ENCODE peak calls at places on chromosomes 2 and 18, in six cellular contexts. S is coronary artery, R is GM23248, L is MG63, Z is cardiac fibroblast, Y is choroid plexus epithelial cell. B is an unnamed sample.

GRCh38 chr18:24763765-24764548 is 303.5 kb downstream of the HRH4 start:
- DNase-seq in S (no peak), R (peak; percentile 95), L (peak; percentile 78), Z (peak; percentile 74), Y (no peak), B (no peak)

GRCh38 chr2:196967126-196967525 is 40.6 kb upstream of the PGAP1 start:
- DNase-seq in S (no peak), R (peak; percentile 61), L (no peak), Z (peak; percentile 74), Y (peak; percentile 70), B (no peak)

GRCh38 chr2:135773917-135774316 is 32.3 kb downstream of the UBXN4 start:
- DNase-seq in S (no peak), R (peak; percentile 46), L (no peak), Z (peak; percentile 26), Y (peak; percentile 58), B (no peak)

GRCh38 chr2:142179686-142180085 is 48.9 kb upstream of the LRP1B start:
- DNase-seq in S (no peak), R (peak; percentile 3), L (no peak), Z (no peak), Y (no peak), B (no peak)

GRCh38 chr18:49152885-49153284 is 202.1 kb upstream of the SMAD7 start:
- DNase-seq in S (no peak), R (no peak), L (no peak), Z (no peak), Y (no peak), B (no peak)

GRCh38 chr2:228407821-228408220 is 226.3 kb upstream of the SPHKAP start:
- DNase-seq in S (no peak), R (no peak), L (no peak), Z (no peak), Y (no peak), B (no peak)

GRCh38 chr2:189982777-189983394 is 79.6 kb downstream of the MSTN start:
- DNase-seq in S (no peak), R (peak; percentile 6), L (no peak), Z (peak; percentile 21), Y (peak; percentile 8), B (peak; percentile 3)

GRCh38 chr2:26216587-26216986 is 27.8 kb downstream of the HADHA start:
- DNase-seq in S (no peak), R (no peak), L (no peak), Z (no peak), Y (no peak), B (no peak)

GRCh38 chr2:56741601-56742102 is 557.9 kb downstream of the CCDC85A start:
- DNase-seq in S (peak; percentile 72), R (peak; percentile 96), L (peak; percentile 82), Z (peak; percentile 88), Y (peak; percentile 95), B (no peak)

GRCh38 chr2:169871994-169872393 is 44.7 kb downstream of the UBR3 start:
- DNase-seq in S (no peak), R (no peak), L (no peak), Z (no peak), Y (no peak), B (no peak)

GRCh38 chr2:73516033-73516432 is 126.2 kb downstream of the NAT8 start:
- DNase-seq in S (no peak), R (peak; percentile 4), L (no peak), Z (no peak), Y (peak; percentile 13), B (no peak)

GRCh38 chr2:106523980-106524665 is 37.0 kb downstream of the CD8B2 start:
- DNase-seq in S (no peak), R (no peak), L (no peak), Z (no peak), Y (no peak), B (no peak)

GRCh38 chr2:225616848-225617247 is 217.3 kb downstream of the NYAP2 start:
- DNase-seq in S (no peak), R (no peak), L (no peak), Z (no peak), Y (no peak), B (no peak)

GRCh38 chr2:2664989-2665833 is 334.1 kb upstream of the MYT1L start:
- DNase-seq in S (no peak), R (peak; percentile 65), L (peak; percentile 98), Z (peak; percentile 13), Y (peak; percentile 6), B (no peak)

GRCh38 chr2:85458611-85459563 is 40.4 kb downstream of the SH2D6 start:
- DNase-seq in S (no peak), R (peak; percentile 31), L (peak; percentile 82), Z (no peak), Y (no peak), B (no peak)

GRCh38 chr18:44679056-44679911 is 1.4 kb upstream of the SETBP1 start:
- DNase-seq in S (peak; percentile 89), R (peak; percentile 96), L (peak; percentile 79), Z (peak; percentile 92), Y (peak; percentile 93), B (no peak)

GRCh38 chr2:234377761-234378341 is 119.0 kb downstream of the ARL4C start:
- DNase-seq in S (no peak), R (peak; percentile 86), L (peak; percentile 23), Z (peak; percentile 66), Y (peak; percentile 71), B (no peak)

GRCh38 chr2:75896779-75897366 is 186.2 kb upstream of the GCFC2 start:
- DNase-seq in S (no peak), R (peak; percentile 2), L (no peak), Z (no peak), Y (no peak), B (peak; percentile 46)

GRCh38 chr2:218168635-218169462 is 2.1 kb upstream of the CXCR1 start:
- DNase-seq in S (no peak), R (peak; percentile 46), L (peak; percentile 30), Z (peak; percentile 39), Y (peak; percentile 52), B (peak; percentile 61)

GRCh38 chr2:85011747-85012146 is 40.8 kb downstream of the KCMF1 start:
- DNase-seq in S (no peak), R (no peak), L (no peak), Z (no peak), Y (no peak), B (no peak)

GRCh38 chr2:208266641-208267335 is 733 bp downstream of the PIKFYVE start:
- DNase-seq in S (no peak), R (peak; percentile 58), L (no peak), Z (no peak), Y (peak; percentile 41), B (peak; percentile 49)

GRCh38 chr2:223959688-223960087 is 2.4 kb downstream of the MRPL44 start:
- DNase-seq in S (no peak), R (peak; percentile 75), L (no peak), Z (peak; percentile 69), Y (peak; percentile 72), B (no peak)

GRCh38 chr18:44938396-44939036 is 257.8 kb downstream of the SETBP1 start:
- DNase-seq in S (no peak), R (no peak), L (no peak), Z (no peak), Y (no peak), B (no peak)

GRCh38 chr2:95345066-95345414 is 47.9 kb downstream of the KCNIP3 start:
- DNase-seq in S (no peak), R (no peak), L (no peak), Z (no peak), Y (no peak), B (no peak)

GRCh38 chr18:6752200-6752873 is 22.8 kb downstream of the ARHGAP28 start:
- DNase-seq in S (no peak), R (peak; percentile 44), L (no peak), Z (peak; percentile 41), Y (peak; percentile 89), B (no peak)
- H3K4me3 ChIP-seq in S (no peak overlapping the region), R (no peak overlapping the region), L (no peak overlapping the region), Z (no peak overlapping the region), Y (no peak overlapping the region), B (no peak overlapping the region)

DNA sequence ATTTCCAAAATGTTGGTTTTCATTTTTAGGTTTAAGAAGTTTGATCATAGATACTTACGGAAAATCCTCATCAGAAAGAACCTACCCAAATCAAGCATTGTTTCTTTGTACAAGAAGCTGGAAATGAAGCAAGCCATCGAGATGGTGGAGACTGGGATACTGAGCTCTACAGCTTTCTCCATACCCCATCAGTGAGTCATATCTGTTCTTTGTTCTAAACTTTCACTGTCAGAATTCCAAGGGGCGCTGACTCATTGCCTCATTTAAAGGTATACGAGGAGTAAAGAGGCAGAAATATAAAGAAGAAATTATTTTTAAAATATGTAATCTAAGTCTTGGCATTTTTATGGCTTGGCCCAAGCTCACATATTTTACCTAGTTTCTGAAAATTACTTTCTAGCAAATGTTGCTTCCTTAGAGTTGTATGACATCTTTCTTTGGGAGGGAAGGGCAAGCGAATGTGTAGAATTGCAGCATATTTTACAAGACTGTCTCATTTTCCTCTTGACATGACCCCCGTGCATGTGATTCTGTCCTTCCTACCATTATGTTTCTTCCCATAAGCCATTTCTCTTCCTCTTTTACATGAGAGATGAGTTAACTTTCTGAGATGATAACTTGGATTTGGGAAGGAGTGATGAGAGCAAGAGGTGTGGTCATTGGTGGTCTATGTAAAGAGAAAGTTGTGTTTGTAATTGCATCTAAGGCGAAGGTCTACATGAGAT is 41.2 kb downstream of the SLC9A4 start:
- DNase-seq in S (no peak), R (peak; percentile 92), L (peak; percentile 71), Z (peak; percentile 90), Y (peak; percentile 96), B (no peak)
- H3K4me3 ChIP-seq in S (no peak overlapping the region), R (no peak overlapping the region), L (no peak overlapping the region), Z (no peak overlapping the region), Y (no peak overlapping the region), B (no peak overlapping the region)

GRCh38 chr2:174328309-174329156 is 6.2 kb upstream of the SP9 start:
- DNase-seq in S (no peak), R (peak; percentile 55), L (no peak), Z (no peak), Y (no peak), B (no peak)
- H3K4me3 ChIP-seq in S (peak overlapping the region; percentile 37), R (peak overlapping the region; percentile 56), L (no peak overlapping the region), Z (no peak overlapping the region), Y (no peak overlapping the region), B (no peak overlapping the region)

DNA sequence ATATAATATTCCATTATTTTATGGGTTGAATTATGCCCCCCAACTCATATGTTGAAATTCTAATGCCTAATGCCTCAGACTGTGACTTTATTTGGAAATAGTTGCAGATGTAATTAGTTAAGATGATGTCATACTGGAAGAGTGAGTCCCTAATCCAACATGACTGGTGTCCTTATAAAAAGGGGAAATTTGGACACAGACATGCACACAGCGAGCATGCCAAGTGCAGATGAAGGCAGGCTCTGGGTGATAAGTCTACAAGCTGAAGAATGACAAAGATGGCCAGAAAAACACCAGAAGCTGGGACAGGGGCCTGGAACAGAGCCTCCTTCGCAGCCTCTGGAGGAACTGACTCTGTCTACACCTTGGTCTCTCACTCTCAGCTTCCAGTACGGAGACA is 10.0 kb upstream of the ASAP2 start:
- DNase-seq in S (peak; percentile 22), R (no peak), L (no peak), Z (no peak), Y (no peak), B (no peak)
- H3K4me3 ChIP-seq in S (no peak overlapping the region), R (no peak overlapping the region), L (no peak overlapping the region), Z (no peak overlapping the region), Y (no peak overlapping the region), B (no peak overlapping the region)

GRCh38 chr2:126971162-126971480 is 72.4 kb downstream of the TEX51 start:
- DNase-seq in S (no peak), R (no peak), L (no peak), Z (no peak), Y (no peak), B (no peak)
- H3K4me3 ChIP-seq in S (peak overlapping the region; percentile 73), R (peak overlapping the region; percentile 79), L (no peak overlapping the region), Z (no peak overlapping the region), Y (no peak overlapping the region), B (no peak overlapping the region)

B was measured in Jurkat, Clone E6-1.